ENCODE peak calls at places on chromosome 11, in five cellular contexts. One of them, this sample, is unnamed.

GRCh38 chr11:125517116-125517804 is 21.2 kb upstream of the FEZ1 start:
- DNase-seq in tibial nerve: no peak
- DNase-seq in M059J: peak; percentile 80
- DNase-seq in AG08395: peak; percentile 66
- DNase-seq in cardiac fibroblast: peak; percentile 79
- DNase-seq in this sample: no peak

GRCh38 chr11:35390737-35391682 is 28.3 kb downstream of the SLC1A2 start:
- DNase-seq in tibial nerve: no peak
- DNase-seq in M059J: peak; percentile 86
- DNase-seq in AG08395: peak; percentile 13
- DNase-seq in cardiac fibroblast: peak; percentile 88
- DNase-seq in this sample: peak; percentile 78

GRCh38 chr11:76694664-76695063 is 24.1 kb upstream of the LRRC32 start:
- DNase-seq in tibial nerve: no peak
- DNase-seq in M059J: peak; percentile 85
- DNase-seq in AG08395: peak; percentile 79
- DNase-seq in cardiac fibroblast: peak; percentile 91
- DNase-seq in this sample: no peak

GRCh38 chr11:92302766-92303165 is 78.1 kb downstream of the FAT3 start:
- DNase-seq in tibial nerve: no peak
- DNase-seq in M059J: peak; percentile 84
- DNase-seq in AG08395: peak; percentile 20
- DNase-seq in cardiac fibroblast: no peak
- DNase-seq in this sample: no peak

GRCh38 chr11:70398834-70399680 is 728 bp downstream of the CTTN start:
- DNase-seq in tibial nerve: no peak
- DNase-seq in M059J: no peak
- DNase-seq in AG08395: no peak
- DNase-seq in cardiac fibroblast: no peak
- DNase-seq in this sample: no peak

GRCh38 chr11:132559371-132560036 is 972.8 kb downstream of the OPCML start:
- DNase-seq in tibial nerve: no peak
- DNase-seq in M059J: no peak
- DNase-seq in AG08395: no peak
- DNase-seq in cardiac fibroblast: peak; percentile 11
- DNase-seq in this sample: no peak

GRCh38 chr11:69820441-69820840 is 1.2 kb upstream of the FGF3 start:
- DNase-seq in tibial nerve: no peak
- DNase-seq in M059J: no peak
- DNase-seq in AG08395: no peak
- DNase-seq in cardiac fibroblast: no peak
- DNase-seq in this sample: no peak

GRCh38 chr11:15816270-15816871 is 540.0 kb downstream of the SOX6 start:
- DNase-seq in tibial nerve: peak; percentile 41
- DNase-seq in M059J: peak; percentile 24
- DNase-seq in AG08395: peak; percentile 14
- DNase-seq in cardiac fibroblast: peak; percentile 95
- DNase-seq in this sample: no peak

GRCh38 chr11:99370557-99371200 is 349.9 kb downstream of the CNTN5 start:
- DNase-seq in tibial nerve: no peak
- DNase-seq in M059J: peak; percentile 90
- DNase-seq in AG08395: peak; percentile 6
- DNase-seq in cardiac fibroblast: peak; percentile 73
- DNase-seq in this sample: no peak

GRCh38 chr11:131684111-131685060 is 314.0 kb downstream of the NTM start:
- DNase-seq in tibial nerve: no peak
- DNase-seq in M059J: no peak
- DNase-seq in AG08395: no peak
- DNase-seq in cardiac fibroblast: no peak
- DNase-seq in this sample: no peak

This sample was measured in HepG2.